ENCODE peak calls at places on chromosomes 2 and 18, in five cellular contexts. O is PC-3, X is mammary epithelial cell, K is fibroblast of lung, L is GM12865. A is an unnamed sample.

GRCh38 chr2:238698451-238699306 is 149.2 kb upstream of the TWIST2 start:
- DNase-seq in O (no peak), X (no peak), K (no peak), L (no peak), A (no peak)

GRCh38 chr2:123953848-123954247 is 71.2 kb upstream of the CNTNAP5 start:
- DNase-seq in O (peak), X (peak), K (peak), L (no peak), A (no peak)

GRCh38 chr18:25827961-25828561 is 262.4 kb downstream of the SS18 start:
- DNase-seq in O (peak), X (no peak), K (peak), L (no peak), A (peak)

GRCh38 chr2:69693472-69694450 is 48.2 kb upstream of the ANXA4 start:
- DNase-seq in O (peak), X (no peak), K (no peak), L (peak), A (no peak)

GRCh38 chr2:214960677-214961076 is 151.2 kb upstream of the BARD1 start:
- DNase-seq in O (peak), X (peak), K (peak), L (no peak), A (peak)

GRCh38 chr2:43255249-43255960 is 29.0 kb upstream of the ZFP36L2 start:
- DNase-seq in O (peak), X (no peak), K (no peak), L (no peak), A (peak)

GRCh38 chr18:13401404-13401803 is 182.8 kb downstream of the LDLRAD4 start:
- DNase-seq in O (no peak), X (no peak), K (no peak), L (no peak), A (no peak)

GRCh38 chr18:42072407-42072806 is 117.4 kb downstream of the PIK3C3 start:
- DNase-seq in O (no peak), X (no peak), K (no peak), L (no peak), A (no peak)

GRCh38 chr2:3940661-3941060 is 237.3 kb downstream of the DCDC2C start:
- DNase-seq in O (no peak), X (no peak), K (no peak), L (no peak), A (no peak)

GRCh38 chr2:99488999-99489757 is 639 bp downstream of the REV1 start:
- DNase-seq in O (peak), X (peak), K (peak), L (peak), A (peak)

GRCh38 chr2:49306925-49307324 is 152.6 kb upstream of the FSHR start:
- DNase-seq in O (no peak), X (no peak), K (no peak), L (no peak), A (no peak)

GRCh38 chr2:173962583-173963110 is 2.5 kb downstream of the SP3 start:
- DNase-seq in O (no peak), X (no peak), K (no peak), L (no peak), A (no peak)

GRCh38 chr18:53361044-53361443 is 863.4 kb downstream of the MBD2 start:
- DNase-seq in O (no peak), X (no peak), K (no peak), L (no peak), A (no peak)

GRCh38 chr2:128490321-128490720 is 171.7 kb upstream of the HS6ST1 start:
- DNase-seq in O (no peak), X (no peak), K (no peak), L (no peak), A (no peak)

GRCh38 chr2:127844973-127845372 is 13.0 kb downstream of the POLR2D start:
- DNase-seq in O (no peak), X (no peak), K (no peak), L (no peak), A (no peak)

GRCh38 chr2:152054593-152054992 is 44.3 kb downstream of the CACNB4 start:
- DNase-seq in O (peak), X (peak), K (peak), L (no peak), A (peak)

GRCh38 chr2:3114406-3115185 is 263.0 kb downstream of the EIPR1 start:
- DNase-seq in O (no peak), X (no peak), K (no peak), L (no peak), A (no peak)

GRCh38 chr18:9455718-9456511 is 19.4 kb upstream of the RALBP1 start:
- DNase-seq in O (no peak), X (no peak), K (no peak), L (no peak), A (no peak)

GRCh38 chr2:160298960-160299359 is 98.9 kb upstream of the ITGB6 start:
- DNase-seq in O (no peak), X (no peak), K (no peak), L (no peak), A (peak)

GRCh38 chr2:42133771-42134195 is 35.4 kb upstream of the EML4 start:
- DNase-seq in O (no peak), X (no peak), K (no peak), L (no peak), A (no peak)

GRCh38 chr2:241882090-241882625 is 12.6 kb downstream of the RTP5 start:
- DNase-seq in O (peak), X (no peak), K (no peak), L (peak), A (no peak)

GRCh38 chr18:26425148-26425531 is 123.2 kb downstream of the KCTD1 start:
- DNase-seq in O (no peak), X (peak), K (no peak), L (no peak), A (peak)

GRCh38 chr2:203740741-203741363 is 34.4 kb downstream of the CD28 start:
- DNase-seq in O (no peak), X (peak), K (no peak), L (no peak), A (peak)

GRCh38 chr2:213068681-213069359 is 82.6 kb downstream of the IKZF2 start:
- DNase-seq in O (no peak), X (no peak), K (no peak), L (no peak), A (peak)

GRCh38 chr2:242022550-242023290 is 153.2 kb downstream of the RTP5 start:
- DNase-seq in O (no peak), X (no peak), K (no peak), L (no peak), A (no peak)

GRCh38 chr18:55189972-55190371 is 230.7 kb upstream of the CCDC68 start:
- DNase-seq in O (no peak), X (no peak), K (no peak), L (no peak), A (peak)

GRCh38 chr2:169845016-169845415 is 17.8 kb downstream of the UBR3 start:
- DNase-seq in O (no peak), X (no peak), K (no peak), L (no peak), A (no peak)

GRCh38 chr2:236173734-236174607 is 5.8 kb upstream of the GBX2 start:
- DNase-seq in O (no peak), X (no peak), K (no peak), L (no peak), A (no peak)

GRCh38 chr2:444937-445884 is 157.3 kb upstream of the ALKAL2 start:
- DNase-seq in O (peak), X (no peak), K (no peak), L (no peak), A (no peak)

GRCh38 chr2:127014630-127015029 is 92.3 kb downstream of the BIN1 start:
- DNase-seq in O (peak), X (peak), K (peak), L (no peak), A (peak)

GRCh38 chr2:127225186-127225960 is 5.3 kb upstream of the CYP27C1 start:
- DNase-seq in O (peak), X (no peak), K (no peak), L (no peak), A (peak)

GRCh38 chr2:237154050-237154638 is 68.5 kb downstream of the COPS8 start:
- DNase-seq in O (peak), X (peak), K (peak), L (peak), A (peak)

GRCh38 chr2:37654419-37654818 is 17.0 kb downstream of the CDC42EP3 start:
- DNase-seq in O (no peak), X (no peak), K (no peak), L (peak), A (no peak)
- H3K4me3 ChIP-seq in O (no peak), X (no peak), K (no peak), L (peak), A (no peak)

DNA sequence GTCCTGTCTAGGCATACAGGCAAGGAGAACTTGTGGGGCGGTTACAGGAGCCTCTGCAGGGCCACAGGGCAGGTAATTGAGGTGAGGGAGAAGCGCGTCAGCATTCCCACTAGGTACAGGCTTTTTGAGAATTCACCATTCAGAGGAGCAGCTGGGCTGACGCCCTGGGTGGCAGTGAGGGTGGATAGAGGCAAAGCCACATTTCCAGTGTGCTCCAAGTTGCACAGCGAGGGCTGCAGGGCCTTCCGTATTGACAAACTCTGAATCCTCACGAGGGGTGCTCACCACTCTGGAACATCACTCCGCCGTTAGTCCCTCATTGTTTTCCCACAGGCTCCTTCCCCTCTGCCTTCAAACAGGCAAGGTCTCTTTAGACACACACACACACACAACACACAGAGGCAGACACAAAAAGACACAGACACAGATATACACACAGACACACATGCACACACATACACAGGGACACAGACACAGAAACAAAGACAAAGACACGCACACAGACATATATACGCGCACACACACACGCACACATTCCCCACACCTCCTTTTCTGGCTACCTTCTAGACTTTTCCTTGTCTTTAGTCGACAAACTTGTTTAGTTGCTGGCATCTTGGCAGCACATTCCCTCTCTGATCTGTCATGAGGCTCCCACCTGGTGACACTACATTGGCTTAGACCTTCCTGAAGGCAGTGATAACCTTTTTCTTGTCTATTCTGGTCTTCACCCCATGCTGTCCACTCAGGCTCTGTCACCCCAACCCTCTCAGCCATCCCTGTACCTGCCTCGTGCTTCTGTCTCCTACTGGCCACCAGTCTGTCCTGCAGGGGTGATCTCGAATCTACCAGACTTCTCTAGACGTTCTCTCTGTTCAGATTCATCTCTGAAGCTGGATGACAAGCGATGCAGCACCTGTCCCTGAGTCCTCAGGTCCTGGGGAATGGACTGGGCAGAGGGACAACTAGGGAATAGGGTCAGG is 136.8 kb downstream of the ALPK2 start:
- DNase-seq in O (no peak), X (no peak), K (no peak), L (no peak), A (no peak)
- TF ChIP-seq CTCF in O (peak), X (no peak), K (no peak), L (no peak), A (no peak)

GRCh38 chr2:217756375-217757107 is 246.3 kb downstream of the TNS1 start:
- DNase-seq in O (peak), X (no peak), K (peak), L (peak), A (peak)
- H3K4me3 ChIP-seq in O (no peak), X (no peak), K (no peak), L (peak), A (no peak)

GRCh38 chr2:47664817-47665216 is 118.1 kb upstream of the MSH6 start:
- DNase-seq in O (peak), X (peak), K (no peak), L (peak), A (no peak)
- TF ChIP-seq CTCF in O (peak), X (peak), K (peak), L (peak), A (no peak)

A was measured in AG10803.